ENCODE peak calls at places on chromosome 7, in eight cellular contexts. One of them, this sample, is unnamed.

GRCh38 chr7:155373359-155374273 is 75.9 kb downstream of the INSIG1 start:
- DNase-seq in prostate gland: no peak
- DNase-seq in upper lobe of left lung: no peak
- DNase-seq in sigmoid colon: no peak
- DNase-seq in breast epithelium: no peak
- DNase-seq in H1: no peak
- DNase-seq in HCT116: no peak
- DNase-seq in stomach: no peak
- DNase-seq in this sample: no peak

GRCh38 chr7:143205560-143206293 is 16.1 kb upstream of the TAS2R40 start:
- DNase-seq in prostate gland: no peak
- DNase-seq in upper lobe of left lung: peak; percentile 60
- DNase-seq in sigmoid colon: peak; percentile 67
- DNase-seq in breast epithelium: no peak
- DNase-seq in H1: no peak
- DNase-seq in HCT116: no peak
- DNase-seq in stomach: no peak
- DNase-seq in this sample: no peak

GRCh38 chr7:17095951-17096350 is 202.5 kb upstream of the AHR start:
- DNase-seq in prostate gland: no peak
- DNase-seq in upper lobe of left lung: peak; percentile 29
- DNase-seq in sigmoid colon: no peak
- DNase-seq in breast epithelium: no peak
- DNase-seq in H1: no peak
- DNase-seq in HCT116: no peak
- DNase-seq in stomach: no peak
- DNase-seq in this sample: no peak

GRCh38 chr7:157292770-157293412 is 43.9 kb upstream of the DNAJB6 start:
- DNase-seq in prostate gland: no peak
- DNase-seq in upper lobe of left lung: no peak
- DNase-seq in sigmoid colon: no peak
- DNase-seq in breast epithelium: no peak
- DNase-seq in H1: no peak
- DNase-seq in HCT116: no peak
- DNase-seq in stomach: peak; percentile 45
- DNase-seq in this sample: no peak

GRCh38 chr7:94008537-94008936 is 4.4 kb upstream of the BET1 start:
- DNase-seq in prostate gland: no peak
- DNase-seq in upper lobe of left lung: no peak
- DNase-seq in sigmoid colon: no peak
- DNase-seq in breast epithelium: no peak
- DNase-seq in H1: no peak
- DNase-seq in HCT116: no peak
- DNase-seq in stomach: no peak
- DNase-seq in this sample: no peak

GRCh38 chr7:33854951-33855350 is 50.4 kb upstream of the BMPER start:
- DNase-seq in prostate gland: no peak
- DNase-seq in upper lobe of left lung: no peak
- DNase-seq in sigmoid colon: no peak
- DNase-seq in breast epithelium: no peak
- DNase-seq in H1: no peak
- DNase-seq in HCT116: no peak
- DNase-seq in stomach: no peak
- DNase-seq in this sample: no peak

GRCh38 chr7:64300641-64301405 is 12.9 kb upstream of the ZNF736 start:
- DNase-seq in prostate gland: no peak
- DNase-seq in upper lobe of left lung: no peak
- DNase-seq in sigmoid colon: no peak
- DNase-seq in breast epithelium: no peak
- DNase-seq in H1: no peak
- DNase-seq in HCT116: no peak
- DNase-seq in stomach: no peak
- DNase-seq in this sample: no peak

GRCh38 chr7:131226116-131226562 is 101.5 kb upstream of the MKLN1 start:
- DNase-seq in prostate gland: no peak
- DNase-seq in upper lobe of left lung: no peak
- DNase-seq in sigmoid colon: no peak
- DNase-seq in breast epithelium: no peak
- DNase-seq in H1: no peak
- DNase-seq in HCT116: no peak
- DNase-seq in stomach: no peak
- DNase-seq in this sample: no peak

GRCh38 chr7:127252736-127253288 is at the start of gene GRM8:
- DNase-seq in prostate gland: peak; percentile 9
- DNase-seq in upper lobe of left lung: no peak
- DNase-seq in sigmoid colon: peak; percentile 72
- DNase-seq in breast epithelium: no peak
- DNase-seq in H1: peak; percentile 47
- DNase-seq in HCT116: no peak
- DNase-seq in stomach: peak; percentile 39
- DNase-seq in this sample: no peak

GRCh38 chr7:121440857-121441503 is 44.9 kb upstream of the FAM3C start:
- DNase-seq in prostate gland: no peak
- DNase-seq in upper lobe of left lung: no peak
- DNase-seq in sigmoid colon: no peak
- DNase-seq in breast epithelium: no peak
- DNase-seq in H1: no peak
- DNase-seq in HCT116: no peak
- DNase-seq in stomach: no peak
- DNase-seq in this sample: peak; percentile 66

GRCh38 chr7:138258194-138258554 is 181.9 kb downstream of the AKR1D1 start:
- DNase-seq in prostate gland: no peak
- DNase-seq in upper lobe of left lung: no peak
- DNase-seq in sigmoid colon: no peak
- DNase-seq in breast epithelium: no peak
- DNase-seq in H1: no peak
- DNase-seq in HCT116: no peak
- DNase-seq in stomach: no peak
- DNase-seq in this sample: no peak

GRCh38 chr7:84674236-84674913 is 479.8 kb upstream of the SEMA3A start:
- DNase-seq in prostate gland: no peak
- DNase-seq in upper lobe of left lung: no peak
- DNase-seq in sigmoid colon: no peak
- DNase-seq in breast epithelium: no peak
- DNase-seq in H1: no peak
- DNase-seq in HCT116: no peak
- DNase-seq in stomach: no peak
- DNase-seq in this sample: no peak

GRCh38 chr7:38873433-38873832 is 35.6 kb downstream of the VPS41 start:
- DNase-seq in prostate gland: no peak
- DNase-seq in upper lobe of left lung: no peak
- DNase-seq in sigmoid colon: no peak
- DNase-seq in breast epithelium: no peak
- DNase-seq in H1: no peak
- DNase-seq in HCT116: no peak
- DNase-seq in stomach: no peak
- DNase-seq in this sample: no peak

GRCh38 chr7:48083114-48083830 is 5.8 kb upstream of the UPP1 start:
- DNase-seq in prostate gland: no peak
- DNase-seq in upper lobe of left lung: no peak
- DNase-seq in sigmoid colon: no peak
- DNase-seq in breast epithelium: no peak
- DNase-seq in H1: no peak
- DNase-seq in HCT116: no peak
- DNase-seq in stomach: no peak
- DNase-seq in this sample: no peak

GRCh38 chr7:27134392-27134791 is 3.8 kb upstream of the HOXA4 start:
- DNase-seq in prostate gland: no peak
- DNase-seq in upper lobe of left lung: peak; percentile 21
- DNase-seq in sigmoid colon: peak; percentile 85
- DNase-seq in breast epithelium: no peak
- DNase-seq in H1: no peak
- DNase-seq in HCT116: no peak
- DNase-seq in stomach: no peak
- DNase-seq in this sample: peak; percentile 67

GRCh38 chr7:103344453-103345149 is at the start of gene DNAJC2:
- DNase-seq in prostate gland: peak; percentile 82
- DNase-seq in upper lobe of left lung: peak; percentile 90
- DNase-seq in sigmoid colon: peak; percentile 94
- DNase-seq in breast epithelium: peak; percentile 82
- DNase-seq in H1: peak; percentile 63
- DNase-seq in HCT116: peak; percentile 90
- DNase-seq in stomach: peak; percentile 85
- DNase-seq in this sample: peak; percentile 91

GRCh38 chr7:103343758-103344452 is 662 bp downstream of the DNAJC2 start:
- DNase-seq in prostate gland: no peak
- DNase-seq in upper lobe of left lung: peak; percentile 54
- DNase-seq in sigmoid colon: peak; percentile 67
- DNase-seq in breast epithelium: no peak
- DNase-seq in H1: no peak
- DNase-seq in HCT116: no peak
- DNase-seq in stomach: no peak
- DNase-seq in this sample: no peak

GRCh38 chr7:103348452-103348851 is 1.0 kb downstream of the PSMC2 start:
- DNase-seq in prostate gland: no peak
- DNase-seq in upper lobe of left lung: no peak
- DNase-seq in sigmoid colon: no peak
- DNase-seq in breast epithelium: no peak
- DNase-seq in H1: no peak
- DNase-seq in HCT116: no peak
- DNase-seq in stomach: no peak
- DNase-seq in this sample: no peak

GRCh38 chr7:103348959-103349358 is 1.5 kb downstream of the PSMC2 start:
- DNase-seq in prostate gland: no peak
- DNase-seq in upper lobe of left lung: no peak
- DNase-seq in sigmoid colon: no peak
- DNase-seq in breast epithelium: no peak
- DNase-seq in H1: no peak
- DNase-seq in HCT116: no peak
- DNase-seq in stomach: no peak
- DNase-seq in this sample: no peak

GRCh38 chr7:103347507-103348267 is at the start of gene PSMC2:
- DNase-seq in prostate gland: peak; percentile 73
- DNase-seq in upper lobe of left lung: peak; percentile 76
- DNase-seq in sigmoid colon: peak; percentile 86
- DNase-seq in breast epithelium: peak; percentile 65
- DNase-seq in H1: peak; percentile 49
- DNase-seq in HCT116: peak; percentile 94
- DNase-seq in stomach: peak; percentile 84
- DNase-seq in this sample: no peak
- H3K4me1 ChIP-seq in prostate gland: peaks cover 4% of the 10 kb centered on the region
- H3K4me1 ChIP-seq in upper lobe of left lung: peaks cover 59% of the 10 kb centered on the region
- H3K4me1 ChIP-seq in sigmoid colon: peaks cover 60% of the 10 kb centered on the region
- H3K4me1 ChIP-seq in breast epithelium: no peaks in the 10 kb centered on the region
- H3K4me1 ChIP-seq in H1: peaks cover 3% of the 10 kb centered on the region
- H3K4me1 ChIP-seq in HCT116: peaks cover 22% of the 10 kb centered on the region
- H3K4me1 ChIP-seq in stomach: peaks cover 54% of the 10 kb centered on the region
- H3K4me1 ChIP-seq in this sample: peaks cover 57% of the 10 kb centered on the region

GRCh38 chr7:30472081-30472770 is 6.4 kb downstream of the NOD1 start:
- DNase-seq in prostate gland: no peak
- DNase-seq in upper lobe of left lung: no peak
- DNase-seq in sigmoid colon: peak; percentile 44
- DNase-seq in breast epithelium: no peak
- DNase-seq in H1: no peak
- DNase-seq in HCT116: no peak
- DNase-seq in stomach: no peak
- DNase-seq in this sample: no peak

GRCh38 chr7:30473393-30473775 is 5.2 kb downstream of the NOD1 start:
- DNase-seq in prostate gland: no peak
- DNase-seq in upper lobe of left lung: no peak
- DNase-seq in sigmoid colon: no peak
- DNase-seq in breast epithelium: no peak
- DNase-seq in H1: no peak
- DNase-seq in HCT116: no peak
- DNase-seq in stomach: no peak
- DNase-seq in this sample: no peak

GRCh38 chr7:30473903-30474302 is 4.7 kb downstream of the NOD1 start:
- DNase-seq in prostate gland: no peak
- DNase-seq in upper lobe of left lung: no peak
- DNase-seq in sigmoid colon: no peak
- DNase-seq in breast epithelium: no peak
- DNase-seq in H1: no peak
- DNase-seq in HCT116: no peak
- DNase-seq in stomach: no peak
- DNase-seq in this sample: no peak

GRCh38 chr7:30474485-30474884 is 4.1 kb downstream of the NOD1 start:
- DNase-seq in prostate gland: no peak
- DNase-seq in upper lobe of left lung: no peak
- DNase-seq in sigmoid colon: peak; percentile 25
- DNase-seq in breast epithelium: no peak
- DNase-seq in H1: no peak
- DNase-seq in HCT116: no peak
- DNase-seq in stomach: no peak
- DNase-seq in this sample: no peak

GRCh38 chr7:30472771-30473392 is 5.7 kb downstream of the NOD1 start:
- DNase-seq in prostate gland: no peak
- DNase-seq in upper lobe of left lung: no peak
- DNase-seq in sigmoid colon: peak; percentile 52
- DNase-seq in breast epithelium: no peak
- DNase-seq in H1: no peak
- DNase-seq in HCT116: no peak
- DNase-seq in stomach: no peak
- DNase-seq in this sample: no peak
- TF ChIP-seq POLR2A in prostate gland: no peak
- TF ChIP-seq POLR2A in upper lobe of left lung: no peak
- TF ChIP-seq POLR2A in sigmoid colon: no peak
- TF ChIP-seq POLR2A in breast epithelium: no peak
- TF ChIP-seq POLR2A in H1: no peak
- TF ChIP-seq POLR2A in HCT116: no peak
- TF ChIP-seq POLR2A in stomach: no peak
- TF ChIP-seq POLR2A in this sample: no peak

GRCh38 chr7:149286811-149287400 is 24.9 kb downstream of the ZNF783 start:
- DNase-seq in prostate gland: no peak
- DNase-seq in upper lobe of left lung: peak; percentile 36
- DNase-seq in sigmoid colon: no peak
- DNase-seq in breast epithelium: no peak
- DNase-seq in H1: no peak
- DNase-seq in HCT116: no peak
- DNase-seq in stomach: peak; percentile 55
- DNase-seq in this sample: no peak

GRCh38 chr7:149284343-149284742 is 22.3 kb downstream of the ZNF783 start:
- DNase-seq in prostate gland: no peak
- DNase-seq in upper lobe of left lung: no peak
- DNase-seq in sigmoid colon: no peak
- DNase-seq in breast epithelium: peak; percentile 33
- DNase-seq in H1: no peak
- DNase-seq in HCT116: no peak
- DNase-seq in stomach: no peak
- DNase-seq in this sample: no peak

GRCh38 chr7:149283321-149283720 is 21.3 kb downstream of the ZNF783 start:
- DNase-seq in prostate gland: no peak
- DNase-seq in upper lobe of left lung: no peak
- DNase-seq in sigmoid colon: no peak
- DNase-seq in breast epithelium: no peak
- DNase-seq in H1: no peak
- DNase-seq in HCT116: no peak
- DNase-seq in stomach: no peak
- DNase-seq in this sample: no peak

GRCh38 chr7:149285581-149285975 is 23.6 kb downstream of the ZNF783 start:
- DNase-seq in prostate gland: no peak
- DNase-seq in upper lobe of left lung: no peak
- DNase-seq in sigmoid colon: no peak
- DNase-seq in breast epithelium: peak; percentile 45
- DNase-seq in H1: no peak
- DNase-seq in HCT116: no peak
- DNase-seq in stomach: no peak
- DNase-seq in this sample: no peak

GRCh38 chr7:149284850-149285580 is 23.0 kb downstream of the ZNF783 start:
- DNase-seq in prostate gland: peak; percentile 95
- DNase-seq in upper lobe of left lung: peak; percentile 94
- DNase-seq in sigmoid colon: peak; percentile 96
- DNase-seq in breast epithelium: peak; percentile 96
- DNase-seq in H1: peak; percentile 73
- DNase-seq in HCT116: peak; percentile 64
- DNase-seq in stomach: peak; percentile 99
- DNase-seq in this sample: peak; percentile 95
- TF ChIP-seq POLR2AphosphoS5 in prostate gland: peak; percentile 84
- TF ChIP-seq POLR2AphosphoS5 in upper lobe of left lung: peak; percentile 27
- TF ChIP-seq POLR2AphosphoS5 in sigmoid colon: peak; percentile 62
- TF ChIP-seq POLR2AphosphoS5 in breast epithelium: no peak
- TF ChIP-seq POLR2AphosphoS5 in H1: peak; percentile 64
- TF ChIP-seq POLR2AphosphoS5 in HCT116: no peak
- TF ChIP-seq POLR2AphosphoS5 in stomach: peak; percentile 49
- TF ChIP-seq POLR2AphosphoS5 in this sample: no peak

GRCh38 chr7:90320801-90321494 is at the start of gene FAM237B:
- DNase-seq in prostate gland: no peak
- DNase-seq in upper lobe of left lung: no peak
- DNase-seq in sigmoid colon: no peak
- DNase-seq in breast epithelium: no peak
- DNase-seq in H1: no peak
- DNase-seq in HCT116: no peak
- DNase-seq in stomach: no peak
- DNase-seq in this sample: no peak
- H3K4me1 ChIP-seq in prostate gland: no peaks in the 10 kb centered on the region
- H3K4me1 ChIP-seq in upper lobe of left lung: peaks cover 2% of the 10 kb centered on the region
- H3K4me1 ChIP-seq in sigmoid colon: peaks cover 10% of the 10 kb centered on the region
- H3K4me1 ChIP-seq in breast epithelium: no peaks in the 10 kb centered on the region
- H3K4me1 ChIP-seq in H1: no peaks in the 10 kb centered on the region
- H3K4me1 ChIP-seq in HCT116: no peaks in the 10 kb centered on the region
- H3K4me1 ChIP-seq in stomach: peaks cover 9% of the 10 kb centered on the region
- H3K4me1 ChIP-seq in this sample: peaks cover 11% of the 10 kb centered on the region